ENCODE peak calls at places on chromosomes 1 and 21, in six cellular contexts. F is neural progenitor cell, B is mesendoderm, S is renal cortical epithelial cell, W is MG63, H is NCI-H1092 treated with DMSO at 0.1 percent for 48 hours. P is an unnamed sample.
A peak's percentile ranks its signal among the peaks of the same experiment; 100 is the strongest.

GRCh38 chr1:179031855-179032513 is 6.3 kb downstream of the FAM20B start:
- DNase-seq in F (no peak), B (peak; percentile 28), S (peak; percentile 22), W (peak; percentile 36), H (no peak), P (no peak)

GRCh38 chr1:64242895-64243756 is 39.7 kb downstream of the UBE2U start:
- DNase-seq in F (peak; percentile 53), B (peak; percentile 39), S (peak; percentile 56), W (no peak), H (peak; percentile 31), P (peak; percentile 72)

GRCh38 chr21:41766883-41767605 is at the start of gene RIPK4:
- DNase-seq in F (peak; percentile 84), B (peak; percentile 80), S (peak; percentile 95), W (peak; percentile 56), H (peak; percentile 53), P (peak; percentile 97)

GRCh38 chr1:223500560-223501425 is 107.6 kb downstream of the CCDC185 start:
- DNase-seq in F (no peak), B (peak; percentile 63), S (peak; percentile 100), W (peak; percentile 93), H (no peak), P (peak; percentile 56)

GRCh38 chr1:84862810-84863251 is 30.2 kb downstream of the LPAR3 start:
- DNase-seq in F (no peak), B (no peak), S (peak; percentile 85), W (no peak), H (no peak), P (no peak)

GRCh38 chr1:171841931-171842723 is 829 bp downstream of the DNM3 start:
- DNase-seq in F (peak; percentile 47), B (peak; percentile 49), S (peak; percentile 7), W (no peak), H (peak; percentile 29), P (peak; percentile 51)

GRCh38 chr1:163170331-163170730 is 32.4 kb downstream of the RGS5 start:
- DNase-seq in F (no peak), B (no peak), S (no peak), W (no peak), H (no peak), P (no peak)

GRCh38 chr1:6447818-6448748 is 17.9 kb downstream of the TNFRSF25 start:
- DNase-seq in F (peak; percentile 82), B (peak; percentile 84), S (no peak), W (no peak), H (peak; percentile 83), P (peak; percentile 84)

P was measured in NCI-H69.